ENCODE peak calls at places on chromosomes 4 and X, in four cellular contexts. One of them, this sample, is unnamed.
A peak's percentile ranks its signal among the peaks of the same experiment; 100 is the strongest.

GRCh38 chrX:148298737-148299136 is 201.7 kb upstream of the AFF2 start:
- DNase-seq in fibroblast of the aortic adventitia: peak; percentile 63
- DNase-seq in AG10803: peak; percentile 56
- DNase-seq in GM12878: no peak
- DNase-seq in this sample: peak; percentile 0

GRCh38 chr4:190020790-190021717 is 6.0 kb downstream of the FRG2 start:
- DNase-seq in AG10803: peak; percentile 34
- DNase-seq in GM12878: no peak
- DNase-seq in fibroblast of the aortic adventitia: peak; percentile 43
- DNase-seq in this sample: peak; percentile 40

GRCh38 chr4:70559216-70559830 is 32.7 kb upstream of the AMBN start:
- DNase-seq in AG10803: peak; percentile 40
- DNase-seq in GM12878: no peak
- DNase-seq in fibroblast of the aortic adventitia: peak; percentile 64
- DNase-seq in this sample: peak; percentile 71

GRCh38 chrX:40468033-40468979 is 112.5 kb upstream of the ATP6AP2 start:
- DNase-seq in fibroblast of the aortic adventitia: peak; percentile 47
- DNase-seq in GM12878: peak; percentile 47
- DNase-seq in AG10803: peak; percentile 64
- DNase-seq in this sample: peak; percentile 43

GRCh38 chr4:3074846-3075651 is 568 bp downstream of the HTT start:
- DNase-seq in AG10803: peak; percentile 54
- DNase-seq in fibroblast of the aortic adventitia: no peak
- DNase-seq in GM12878: no peak
- DNase-seq in this sample: peak; percentile 55

GRCh38 chr4:31343058-31343457 is 622.9 kb downstream of the PCDH7 start:
- DNase-seq in AG10803: no peak
- DNase-seq in fibroblast of the aortic adventitia: no peak
- DNase-seq in GM12878: no peak
- DNase-seq in this sample: no peak

GRCh38 chr4:26806331-26806730 is 54.3 kb upstream of the STIM2 start:
- DNase-seq in fibroblast of the aortic adventitia: no peak
- DNase-seq in AG10803: no peak
- DNase-seq in GM12878: no peak
- DNase-seq in this sample: no peak

GRCh38 chrX:71637848-71638247 is 19.5 kb upstream of the CXCR3 start:
- DNase-seq in AG10803: peak; percentile 42
- DNase-seq in fibroblast of the aortic adventitia: peak; percentile 31
- DNase-seq in GM12878: no peak
- DNase-seq in this sample: peak; percentile 23

GRCh38 chr4:40749717-40750460 is at the start of gene NSUN7:
- DNase-seq in GM12878: no peak
- DNase-seq in fibroblast of the aortic adventitia: no peak
- DNase-seq in AG10803: peak; percentile 5
- DNase-seq in this sample: no peak

GRCh38 chrX:153641575-153642312 is 5.3 kb upstream of the DUSP9 start:
- DNase-seq in fibroblast of the aortic adventitia: no peak
- DNase-seq in GM12878: no peak
- DNase-seq in AG10803: no peak
- DNase-seq in this sample: no peak

GRCh38 chr4:80989921-80990544 is 40.5 kb upstream of the BMP3 start:
- DNase-seq in AG10803: peak; percentile 73
- DNase-seq in fibroblast of the aortic adventitia: peak; percentile 84
- DNase-seq in GM12878: peak; percentile 26
- DNase-seq in this sample: peak; percentile 78

GRCh38 chr4:48509543-48509942 is 19.5 kb downstream of the ZAR1 start:
- DNase-seq in fibroblast of the aortic adventitia: no peak
- DNase-seq in AG10803: peak; percentile 40
- DNase-seq in GM12878: no peak
- DNase-seq in this sample: no peak

GRCh38 chrX:129823115-129823514 is 20.6 kb downstream of the ZDHHC9 start:
- DNase-seq in AG10803: peak; percentile 27
- DNase-seq in GM12878: no peak
- DNase-seq in fibroblast of the aortic adventitia: peak; percentile 54
- DNase-seq in this sample: peak; percentile 61

GRCh38 chr4:22986262-22986661 is 293.5 kb downstream of the GBA3 start:
- DNase-seq in fibroblast of the aortic adventitia: no peak
- DNase-seq in AG10803: no peak
- DNase-seq in GM12878: no peak
- DNase-seq in this sample: no peak

GRCh38 chrX:19846995-19847790 is 40.2 kb downstream of the SH3KBP1 start:
- DNase-seq in fibroblast of the aortic adventitia: peak; percentile 74
- DNase-seq in AG10803: peak; percentile 85
- DNase-seq in GM12878: no peak
- DNase-seq in this sample: peak; percentile 77

GRCh38 chr4:131302108-131302507 is 1847.0 kb upstream of the PCDH10 start:
- DNase-seq in fibroblast of the aortic adventitia: no peak
- DNase-seq in AG10803: no peak
- DNase-seq in GM12878: no peak
- DNase-seq in this sample: no peak

GRCh38 chr4:25839687-25840086 is 23.1 kb downstream of the SEL1L3 start:
- DNase-seq in AG10803: no peak
- DNase-seq in GM12878: no peak
- DNase-seq in fibroblast of the aortic adventitia: no peak
- DNase-seq in this sample: no peak

GRCh38 chrX:44974462-44974861 is 101.5 kb downstream of the KDM6A start:
- DNase-seq in GM12878: no peak
- DNase-seq in AG10803: peak; percentile 12
- DNase-seq in fibroblast of the aortic adventitia: peak; percentile 31
- DNase-seq in this sample: peak; percentile 53

GRCh38 chr4:48141048-48141447 is 7.0 kb upstream of the TXK start:
- DNase-seq in fibroblast of the aortic adventitia: peak; percentile 73
- DNase-seq in AG10803: peak; percentile 53
- DNase-seq in GM12878: no peak
- DNase-seq in this sample: peak; percentile 61

GRCh38 chr4:92994727-92995126 is 691.0 kb downstream of the GRID2 start:
- DNase-seq in AG10803: no peak
- DNase-seq in fibroblast of the aortic adventitia: no peak
- DNase-seq in GM12878: no peak
- DNase-seq in this sample: no peak

GRCh38 chr4:2754848-2755820 is 1.0 kb downstream of the TNIP2 start:
- DNase-seq in AG10803: no peak
- DNase-seq in GM12878: no peak
- DNase-seq in fibroblast of the aortic adventitia: no peak
- DNase-seq in this sample: no peak

GRCh38 chrX:318068-318738 is 393 bp downstream of the GTPBP6 start:
- DNase-seq in GM12878: peak; percentile 88
- DNase-seq in fibroblast of the aortic adventitia: peak; percentile 98
- DNase-seq in AG10803: peak; percentile 98
- DNase-seq in this sample: peak; percentile 99

GRCh38 chrX:124347242-124347641 is 879 bp downstream of the SH2D1A start:
- DNase-seq in GM12878: no peak
- DNase-seq in fibroblast of the aortic adventitia: no peak
- DNase-seq in AG10803: no peak
- DNase-seq in this sample: no peak

GRCh38 chr4:53055716-53056413 is 193.7 kb downstream of the RASL11B start:
- DNase-seq in GM12878: no peak
- DNase-seq in AG10803: no peak
- DNase-seq in fibroblast of the aortic adventitia: peak; percentile 34
- DNase-seq in this sample: peak; percentile 19

GRCh38 chr4:153252122-153252521 is 47.9 kb downstream of the TRIM2 start:
- DNase-seq in AG10803: no peak
- DNase-seq in GM12878: peak; percentile 19
- DNase-seq in fibroblast of the aortic adventitia: no peak
- DNase-seq in this sample: no peak

GRCh38 chr4:5912614-5913019 is 19.7 kb upstream of the CRMP1 start:
- DNase-seq in AG10803: no peak
- DNase-seq in GM12878: no peak
- DNase-seq in fibroblast of the aortic adventitia: peak; percentile 4
- DNase-seq in this sample: no peak

GRCh38 chr4:39635023-39635422 is 3.6 kb downstream of the SMIM14 start:
- DNase-seq in fibroblast of the aortic adventitia: peak; percentile 36
- DNase-seq in GM12878: no peak
- DNase-seq in AG10803: no peak
- DNase-seq in this sample: no peak

GRCh38 chr4:17817027-17817426 is 6.2 kb downstream of the NCAPG start:
- DNase-seq in fibroblast of the aortic adventitia: peak; percentile 87
- DNase-seq in GM12878: peak; percentile 41
- DNase-seq in AG10803: peak; percentile 87
- DNase-seq in this sample: peak; percentile 86

GRCh38 chr4:122647656-122648055 is 26.8 kb upstream of the IL21 start:
- DNase-seq in GM12878: no peak
- DNase-seq in AG10803: no peak
- DNase-seq in fibroblast of the aortic adventitia: no peak
- DNase-seq in this sample: no peak

GRCh38 chr4:122658377-122658776 is 37.5 kb upstream of the IL21 start:
- DNase-seq in AG10803: no peak
- DNase-seq in GM12878: no peak
- DNase-seq in fibroblast of the aortic adventitia: no peak
- DNase-seq in this sample: no peak

GRCh38 chr4:122650148-122650547 is 29.3 kb upstream of the IL21 start:
- DNase-seq in GM12878: no peak
- DNase-seq in AG10803: no peak
- DNase-seq in fibroblast of the aortic adventitia: no peak
- DNase-seq in this sample: no peak

DNA sequence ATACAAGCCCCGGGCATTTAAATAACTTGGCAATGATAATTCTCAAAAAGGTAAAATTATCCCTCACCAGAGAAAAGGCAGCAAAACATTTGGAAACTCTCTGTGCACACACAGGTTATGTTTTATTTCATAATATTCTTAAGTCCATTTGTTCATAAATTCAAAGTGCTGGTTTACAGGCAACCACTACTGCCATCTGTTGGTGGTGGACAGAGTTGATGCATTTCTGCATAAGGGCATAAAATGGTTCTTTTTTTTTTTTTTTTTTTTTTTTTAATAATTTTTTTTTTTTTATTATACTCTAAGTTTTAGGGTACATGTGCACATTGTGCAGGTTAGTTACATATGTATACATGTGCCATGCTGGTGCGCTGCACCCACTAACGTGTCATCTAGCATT is 31.5 kb upstream of the IL21 start:
- DNase-seq in fibroblast of the aortic adventitia: peak; percentile 88
- DNase-seq in GM12878: no peak
- DNase-seq in AG10803: peak; percentile 77
- DNase-seq in this sample: peak; percentile 88
- TF ChIP-seq CTCF in fibroblast of the aortic adventitia: peak; percentile 85
- TF ChIP-seq CTCF in GM12878: peak; percentile 42
- TF ChIP-seq CTCF in AG10803: peak; percentile 80
- TF ChIP-seq CTCF in this sample: peak; percentile 76

GRCh38 chrX:103687073-103687695 is 685 bp upstream of the MORF4L2 start:
- DNase-seq in fibroblast of the aortic adventitia: no peak
- DNase-seq in GM12878: no peak
- DNase-seq in AG10803: peak; percentile 80
- DNase-seq in this sample: no peak
- H3K4me3 ChIP-seq in fibroblast of the aortic adventitia: peak overlapping the region; percentile 76
- H3K4me3 ChIP-seq in GM12878: peak overlapping the region; percentile 73
- H3K4me3 ChIP-seq in AG10803: peak overlapping the region; percentile 80
- H3K4me3 ChIP-seq in this sample: peak overlapping the region; percentile 63

GRCh38 chrX:47523713-47524166 is 37.3 kb upstream of the ARAF start:
- DNase-seq in AG10803: no peak
- DNase-seq in GM12878: no peak
- DNase-seq in fibroblast of the aortic adventitia: no peak
- DNase-seq in this sample: no peak
- TF ChIP-seq CTCF in AG10803: no peak
- TF ChIP-seq CTCF in GM12878: no peak
- TF ChIP-seq CTCF in fibroblast of the aortic adventitia: no peak
- TF ChIP-seq CTCF in this sample: no peak

GRCh38 chr4:140937866-140938265 is 181.7 kb upstream of the TBC1D9 start:
- DNase-seq in AG10803: peak; percentile 90
- DNase-seq in GM12878: no peak
- DNase-seq in fibroblast of the aortic adventitia: peak; percentile 17
- DNase-seq in this sample: peak; percentile 91
- H3K4me3 ChIP-seq in AG10803: no peak overlapping the region
- H3K4me3 ChIP-seq in GM12878: no peak overlapping the region
- H3K4me3 ChIP-seq in fibroblast of the aortic adventitia: no peak overlapping the region
- H3K4me3 ChIP-seq in this sample: no peak overlapping the region

GRCh38 chr4:157514711-157515110 is 294.2 kb downstream of the GRIA2 start:
- DNase-seq in fibroblast of the aortic adventitia: no peak
- DNase-seq in GM12878: no peak
- DNase-seq in AG10803: no peak
- DNase-seq in this sample: no peak
- TF ChIP-seq CTCF in fibroblast of the aortic adventitia: no peak
- TF ChIP-seq CTCF in GM12878: peak; percentile 15
- TF ChIP-seq CTCF in AG10803: no peak
- TF ChIP-seq CTCF in this sample: no peak

DNA sequence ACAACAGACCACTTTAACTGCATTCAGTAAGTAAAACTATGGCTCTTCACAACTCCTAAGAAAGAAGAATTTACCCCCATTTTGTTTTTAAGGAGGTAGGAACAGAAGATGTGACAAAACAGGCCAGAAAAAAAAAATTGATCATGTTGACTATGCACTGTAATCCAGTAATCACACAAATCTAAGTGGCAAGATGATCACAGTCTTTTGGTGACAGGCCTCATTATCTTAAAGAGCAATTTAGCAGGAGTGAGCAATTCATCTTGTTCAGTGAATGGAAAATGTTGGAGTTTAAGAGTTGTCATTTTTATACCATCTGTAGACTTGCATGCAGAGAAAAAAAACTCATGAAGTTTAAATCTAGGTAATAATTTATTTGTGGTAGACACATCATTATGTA is 115.1 kb downstream of the SLC39A8 start:
- DNase-seq in fibroblast of the aortic adventitia: no peak
- DNase-seq in AG10803: no peak
- DNase-seq in GM12878: no peak
- DNase-seq in this sample: no peak
- H3K4me3 ChIP-seq in fibroblast of the aortic adventitia: no peak overlapping the region
- H3K4me3 ChIP-seq in AG10803: no peak overlapping the region
- H3K4me3 ChIP-seq in GM12878: no peak overlapping the region
- H3K4me3 ChIP-seq in this sample: no peak overlapping the region

GRCh38 chr4:158036998-158037397 is 135.8 kb downstream of the GASK1B start:
- DNase-seq in AG10803: no peak
- DNase-seq in fibroblast of the aortic adventitia: no peak
- DNase-seq in GM12878: no peak
- DNase-seq in this sample: no peak

GRCh38 chr4:158046345-158046744 is 126.5 kb downstream of the GASK1B start:
- DNase-seq in fibroblast of the aortic adventitia: no peak
- DNase-seq in AG10803: no peak
- DNase-seq in GM12878: no peak
- DNase-seq in this sample: no peak

GRCh38 chr4:158038718-158039117 is 134.1 kb downstream of the GASK1B start:
- DNase-seq in AG10803: no peak
- DNase-seq in GM12878: no peak
- DNase-seq in fibroblast of the aortic adventitia: no peak
- DNase-seq in this sample: no peak

GRCh38 chr4:158043971-158044618 is 128.7 kb downstream of the GASK1B start:
- DNase-seq in AG10803: no peak
- DNase-seq in GM12878: no peak
- DNase-seq in fibroblast of the aortic adventitia: no peak
- DNase-seq in this sample: no peak

GRCh38 chr4:158042591-158043030 is 130.2 kb downstream of the GASK1B start:
- DNase-seq in AG10803: peak; percentile 92
- DNase-seq in GM12878: no peak
- DNase-seq in fibroblast of the aortic adventitia: peak; percentile 66
- DNase-seq in this sample: peak; percentile 68
- TF ChIP-seq CTCF in AG10803: no peak
- TF ChIP-seq CTCF in GM12878: no peak
- TF ChIP-seq CTCF in fibroblast of the aortic adventitia: no peak
- TF ChIP-seq CTCF in this sample: no peak

GRCh38 chrX:73852022-73852421 is 289.0 kb downstream of the CHIC1 start:
- DNase-seq in fibroblast of the aortic adventitia: no peak
- DNase-seq in GM12878: no peak
- DNase-seq in AG10803: no peak
- DNase-seq in this sample: no peak
- H3K4me3 ChIP-seq in fibroblast of the aortic adventitia: peak overlapping the region; percentile 79
- H3K4me3 ChIP-seq in GM12878: peak overlapping the region; percentile 79
- H3K4me3 ChIP-seq in AG10803: no peak overlapping the region
- H3K4me3 ChIP-seq in this sample: no peak overlapping the region

This sample was measured in cardiac fibroblast.